ENCODE peak calls at places on chromosomes 16 and 17, in five cellular contexts. L, O, A, Y and C are unnamed samples. For H3K4me1, the result is how much of the 10 kb centered on the place peaks cover.

GRCh38 chr17:82722341-82723013 is 6.0 kb downstream of the FN3KRP start:
- DNase-seq in L (no peak), A (no peak), Y (no peak), O (no peak), C (no peak)

GRCh38 chr16:84294196-84295142 is at the start of gene WFDC1:
- DNase-seq in L (peak), A (no peak), Y (no peak), O (no peak), C (no peak)

GRCh38 chr16:10961231-10961630 is 16.9 kb downstream of the CLEC16A start:
- DNase-seq in O (no peak), A (no peak), Y (no peak), L (no peak), C (no peak)

GRCh38 chr17:79747508-79748295 is 17.0 kb downstream of the ENPP7 start:
- DNase-seq in A (no peak), Y (no peak), L (no peak), O (no peak), C (no peak)

GRCh38 chr17:1041746-1042145 is 44.8 kb downstream of the TIMM22 start:
- DNase-seq in O (no peak), A (no peak), L (no peak), Y (no peak), C (no peak)

GRCh38 chr16:72829846-72830620 is 217.9 kb downstream of the ZFHX3 start:
- DNase-seq in O (no peak), A (no peak), Y (no peak), L (no peak), C (no peak)

GRCh38 chr17:33686171-33686570 is 393.1 kb upstream of the ASIC2 start:
- DNase-seq in O (peak), L (no peak), A (no peak), Y (peak), C (no peak)

GRCh38 chr17:60743812-60744211 is 66.2 kb downstream of the BCAS3 start:
- DNase-seq in O (no peak), Y (no peak), L (no peak), A (no peak), C (no peak)

GRCh38 chr17:79627184-79627765 is 16.4 kb upstream of the RBFOX3 start:
- DNase-seq in A (peak), L (no peak), Y (no peak), O (no peak), C (no peak)

GRCh38 chr17:17846003-17846402 is 9.2 kb upstream of the SREBF1 start:
- DNase-seq in A (no peak), Y (no peak), L (no peak), O (no peak), C (no peak)

GRCh38 chr16:79170565-79171242 is 429.8 kb downstream of the MAF start:
- DNase-seq in A (no peak), Y (no peak), O (no peak), L (no peak), C (no peak)

GRCh38 chr16:85134076-85134793 is 22.0 kb upstream of the CIBAR2 start:
- DNase-seq in Y (no peak), L (peak), A (no peak), O (no peak), C (no peak)

DNA sequence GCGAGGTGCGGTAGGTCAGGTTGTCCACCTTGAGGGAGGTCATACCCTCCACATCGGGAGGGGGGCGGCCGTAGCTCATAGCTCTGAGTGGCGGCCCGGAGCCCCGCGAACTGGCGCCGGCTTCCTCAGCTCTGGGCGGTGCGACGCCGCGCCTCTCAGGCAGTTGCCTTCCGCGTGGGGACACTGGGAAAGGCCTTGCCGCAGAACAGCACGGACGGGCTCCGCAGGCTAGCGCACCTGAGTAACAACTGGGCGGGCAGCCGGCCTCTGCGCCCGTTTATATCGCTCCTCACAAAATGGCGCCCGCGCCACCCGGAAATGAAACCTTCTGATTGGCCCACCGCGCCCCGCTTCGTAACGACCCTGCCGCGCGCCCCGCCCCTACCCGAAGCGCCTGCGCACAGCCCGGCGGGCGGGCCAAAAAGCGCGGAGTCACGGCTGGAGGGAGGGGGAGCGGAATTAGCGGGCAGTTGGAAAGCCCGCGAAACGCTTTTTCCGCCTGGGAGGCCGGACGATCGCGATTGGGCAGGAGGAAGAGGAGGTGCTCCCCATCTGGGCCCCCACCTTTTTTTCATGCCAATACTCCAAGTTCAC is at the start of gene SRSF2:
- DNase-seq in Y (peak), L (peak), A (peak), O (peak), C (peak)
- H3K4me1 ChIP-seq in Y (under half), L (under half), A (half or more), O (under half), C (under half)

DNA sequence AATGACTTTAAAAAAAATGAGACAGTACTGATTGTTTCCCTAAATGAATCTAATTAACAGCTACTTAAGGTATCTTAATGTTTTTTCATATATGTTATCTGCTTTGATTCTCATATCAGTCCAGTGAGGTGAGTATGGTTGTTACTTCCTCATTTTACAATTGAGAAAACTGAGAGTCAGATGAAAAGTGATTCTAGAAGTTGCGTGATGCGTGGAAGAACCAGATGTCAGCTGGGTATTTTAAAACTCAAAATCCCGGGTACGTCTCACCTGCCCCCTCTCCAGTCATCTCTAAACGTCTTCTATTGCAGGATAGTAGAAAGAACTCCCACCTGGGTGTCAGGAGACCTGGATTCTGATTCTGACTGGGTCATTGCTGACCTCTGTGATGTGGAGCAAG is 89.2 kb downstream of the MAP2K6 start:
- DNase-seq in A (no peak), O (no peak), Y (no peak), L (no peak), C (no peak)
- TF ChIP-seq EP300 in A (no peak), O (no peak), Y (no peak), L (no peak), C (no peak)

DNA sequence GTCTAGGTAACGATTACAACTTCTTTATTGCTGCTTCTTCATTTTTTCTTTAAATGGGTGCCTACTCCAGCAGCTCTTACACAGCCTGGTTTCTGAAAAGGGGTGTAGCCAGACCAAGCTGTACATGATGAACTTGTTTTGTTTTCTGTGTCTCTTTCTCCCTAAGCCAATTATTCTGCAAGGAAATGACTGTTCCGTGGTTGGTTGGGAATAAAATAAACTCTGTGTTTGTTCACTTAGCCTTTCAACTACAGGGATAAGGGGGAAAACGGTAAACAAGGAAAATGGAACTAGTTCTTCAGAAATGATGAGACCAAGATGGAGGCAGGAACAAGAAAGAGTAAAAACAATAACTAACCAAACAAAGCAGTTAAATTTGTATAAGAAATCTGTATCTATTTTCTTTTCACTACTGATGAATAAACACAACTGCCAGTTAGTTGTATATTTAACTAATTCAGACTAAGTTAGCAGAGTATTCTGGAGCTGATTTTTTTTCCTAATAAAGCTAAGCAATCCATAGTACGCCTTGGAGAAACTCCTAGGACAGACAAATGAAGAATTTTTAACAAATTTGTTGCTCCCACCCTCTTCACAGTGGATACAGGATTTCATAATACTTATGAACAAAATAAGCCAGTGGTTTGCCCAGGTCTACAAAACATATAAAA is at the start of gene ABCA6:
- DNase-seq in L (no peak), O (no peak), Y (no peak), A (no peak), C (no peak)
- H3K4me3 ChIP-seq in L (peak), O (no peak), Y (no peak), A (peak), C (peak)

GRCh38 chr16:75294773-75295172 is 43.3 kb upstream of the BCAR1 start:
- DNase-seq in O (no peak), Y (no peak), A (no peak), L (no peak), C (no peak)
- H3K4me1 ChIP-seq in O (under half), Y (under half), A (under half), L (under half), C (under half)